ENCODE peak calls at places on chromosomes 3 and 15, in five cellular contexts. T is astrocyte, C is mesothelial cell of epicardium, H is psoas muscle, L is upper lobe of right lung. E is an unnamed sample.

GRCh38 chr3:73504852-73505251 is 119.9 kb downstream of the PDZRN3 start:
- DNase-seq in T (no peak), L (no peak), H (no peak), C (no peak), E (no peak)

GRCh38 chr3:64443553-64444331 is 218.5 kb upstream of the PRICKLE2 start:
- DNase-seq in T (peak; percentile 44), L (no peak), C (peak; percentile 47), H (no peak), E (no peak)

GRCh38 chr3:45907769-45908705 is 21.7 kb downstream of the CCR9 start:
- DNase-seq in L (no peak), T (peak; percentile 50), C (no peak), H (no peak), E (no peak)

GRCh38 chr3:169818330-169818729 is 5.6 kb upstream of the LRRC34 start:
- DNase-seq in T (peak; percentile 36), L (no peak), C (no peak), H (no peak), E (no peak)

GRCh38 chr3:144491333-144491732 is 519.7 kb downstream of the DIPK2A start:
- DNase-seq in C (no peak), T (no peak), L (no peak), H (no peak), E (no peak)

GRCh38 chr15:88641959-88642452 is 3.2 kb downstream of the ISG20 start:
- DNase-seq in C (no peak), T (no peak), H (no peak), L (no peak), E (no peak)

GRCh38 chr3:102229062-102229655 is 205.7 kb upstream of the ZPLD1 start:
- DNase-seq in T (peak; percentile 39), L (peak; percentile 67), C (peak; percentile 79), H (peak; percentile 48), E (peak; percentile 64)

GRCh38 chr3:153553605-153553945 is 391.5 kb downstream of the RAP2B start:
- DNase-seq in C (no peak), L (no peak), T (no peak), H (no peak), E (no peak)

GRCh38 chr15:68431792-68432401 is at the start of gene ITGA11:
- DNase-seq in H (peak; percentile 78), C (peak; percentile 67), T (peak; percentile 55), L (peak; percentile 80), E (no peak)

GRCh38 chr3:52494446-52494845 is 692 bp upstream of the STAB1 start:
- DNase-seq in H (no peak), T (no peak), L (no peak), C (no peak), E (no peak)

GRCh38 chr15:38961886-38962285 is 397.3 kb upstream of the RASGRP1 start:
- DNase-seq in T (peak; percentile 29), H (no peak), C (no peak), L (no peak), E (no peak)

GRCh38 chr3:19149388-19149787 is 1.1 kb downstream of the KCNH8 start:
- DNase-seq in H (no peak), C (peak; percentile 54), L (no peak), T (peak; percentile 0), E (no peak)

GRCh38 chr3:125357032-125357658 is 18.0 kb downstream of the ZNF148 start:
- DNase-seq in T (peak; percentile 36), H (peak; percentile 50), C (no peak), L (peak; percentile 80), E (peak; percentile 28)

GRCh38 chr3:94069242-94069813 is 6.5 kb downstream of the NSUN3 start:
- DNase-seq in H (no peak), C (no peak), T (peak; percentile 3), L (no peak), E (no peak)

GRCh38 chr3:4416961-4417360 is 50.1 kb downstream of the SUMF1 start:
- DNase-seq in C (no peak), H (peak; percentile 58), L (no peak), T (peak; percentile 87), E (no peak)

GRCh38 chr3:145450018-145450682 is 710.8 kb downstream of the PLOD2 start:
- DNase-seq in C (no peak), H (no peak), T (no peak), L (no peak), E (no peak)

GRCh38 chr3:40336101-40336500 is 26.6 kb downstream of the EIF1B start:
- DNase-seq in H (no peak), T (no peak), C (no peak), L (no peak), E (no peak)

GRCh38 chr3:196192036-196193001 is 18.9 kb downstream of the ZDHHC19 start:
- DNase-seq in L (no peak), T (no peak), H (peak; percentile 48), C (no peak), E (no peak)

DNA sequence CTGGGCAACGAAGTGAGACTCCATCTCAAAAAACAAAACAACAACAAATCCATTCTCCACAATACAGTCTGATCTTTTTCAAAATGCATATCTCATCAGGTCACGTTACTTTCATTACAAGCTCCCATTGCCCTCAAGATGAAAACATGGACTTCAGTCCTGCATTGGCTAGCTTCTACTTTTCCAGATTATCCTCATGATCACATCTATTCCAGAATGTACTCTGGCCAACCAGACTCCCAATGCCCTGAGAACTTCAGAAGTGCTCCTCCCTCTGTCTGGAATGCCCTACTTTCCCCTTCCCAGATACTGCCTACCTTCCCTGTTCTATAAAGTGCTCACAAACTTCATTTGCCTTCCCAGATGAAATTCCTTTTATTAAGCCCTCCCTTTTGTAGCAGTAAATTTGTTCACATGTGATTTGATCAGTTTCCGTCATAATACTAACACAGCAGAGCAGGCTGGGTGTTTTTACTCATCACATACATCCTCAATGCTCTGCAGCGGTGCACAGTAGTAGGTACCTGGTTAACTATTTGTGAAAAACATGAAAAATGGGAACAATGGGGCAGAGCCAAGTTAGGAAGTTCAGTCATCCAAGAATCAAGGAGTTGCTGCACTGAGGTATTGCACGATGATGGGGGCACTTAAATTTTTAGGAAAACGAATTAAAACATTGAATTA is 5.3 kb downstream of the RPL22L1 start:
- DNase-seq in L (no peak), C (no peak), H (no peak), T (no peak), E (no peak)
- TF ChIP-seq CTCF in L (no peak), C (no peak), H (no peak), T (no peak), E (no peak)

DNA sequence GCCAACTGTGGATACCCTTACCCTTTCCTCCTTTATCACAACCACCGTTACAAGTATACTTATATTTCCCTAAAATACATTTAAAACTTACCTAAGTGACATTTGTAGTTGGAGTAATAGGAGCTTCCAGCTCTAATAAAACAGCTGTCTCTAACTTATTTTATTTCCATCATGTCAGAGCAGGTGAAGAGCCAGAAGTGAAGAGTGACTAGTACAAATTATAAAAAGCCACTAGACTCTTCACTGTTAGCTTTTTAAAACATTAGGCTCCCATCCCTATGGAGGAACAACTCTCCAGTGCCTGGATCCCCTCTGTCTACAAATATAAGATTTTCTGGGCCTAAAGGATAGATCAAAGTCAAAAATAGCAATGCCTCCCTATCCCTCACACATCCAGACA is 102.3 kb downstream of the MME start:
- DNase-seq in C (no peak), T (no peak), H (no peak), L (no peak), E (no peak)
- TF ChIP-seq CTCF in C (no peak), T (no peak), H (no peak), L (no peak), E (no peak)

GRCh38 chr3:11775493-11775892 is 71.2 kb downstream of the TAMM41 start:
- DNase-seq in C (no peak), T (no peak), L (no peak), H (no peak), E (no peak)
- TF ChIP-seq CTCF in C (no peak), T (no peak), L (no peak), H (no peak), E (no peak)

GRCh38 chr3:15263120-15263519 is 57.1 kb downstream of the CAPN7 start:
- DNase-seq in L (no peak), C (no peak), T (no peak), H (no peak), E (no peak)
- TF ChIP-seq CTCF in L (no peak), C (no peak), T (no peak), H (no peak), E (no peak)

DNA sequence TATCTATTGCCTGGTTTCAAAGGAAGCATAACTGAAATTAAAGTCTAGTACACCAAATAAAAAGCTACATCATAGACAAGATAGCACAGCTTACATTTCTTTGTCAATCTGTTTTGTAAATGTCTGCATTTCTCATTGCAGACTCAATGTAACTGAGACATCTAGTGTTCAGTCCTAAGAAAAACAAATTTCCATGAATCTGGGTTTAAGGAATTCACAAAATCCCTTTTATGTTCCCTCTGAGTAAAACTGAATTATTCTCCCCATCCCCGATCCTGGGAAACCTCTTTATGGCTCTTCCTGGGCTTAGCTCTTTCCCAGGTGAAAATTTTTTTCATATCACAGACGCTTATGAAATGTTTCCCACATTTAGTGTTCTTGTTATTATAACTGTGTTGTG is 21.6 kb upstream of the RASA2 start:
- DNase-seq in T (no peak), C (no peak), L (no peak), H (no peak), E (no peak)
- TF ChIP-seq CTCF in T (peak; percentile 16), C (no peak), L (no peak), H (no peak), E (no peak)

DNA sequence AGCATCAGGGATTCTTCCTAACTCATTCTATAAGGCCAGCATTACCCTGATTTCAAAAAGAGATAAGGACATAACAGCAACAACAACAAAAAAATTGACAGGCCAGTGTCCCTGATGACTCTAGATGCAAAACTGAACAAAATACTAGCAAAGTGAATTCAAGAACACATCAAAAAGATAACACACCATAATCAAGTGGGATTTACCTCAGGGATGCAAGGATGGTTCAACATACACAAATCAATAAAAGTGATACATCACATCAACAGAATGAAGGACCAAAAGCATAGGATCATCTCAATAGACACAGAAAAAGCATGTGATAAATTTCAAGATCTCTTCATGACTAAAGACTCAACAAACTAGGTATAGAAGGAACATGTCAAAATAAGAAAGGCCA is 119.6 kb downstream of the STT3B start:
- DNase-seq in C (no peak), L (no peak), H (no peak), T (no peak), E (no peak)
- TF ChIP-seq CTCF in C (no peak), L (no peak), H (no peak), T (no peak), E (no peak)

E was measured in natural killer cell.